ENCODE peak calls at places on chromosomes 6 and 20, in eight cellular contexts. N is breast epithelium, I is endothelial cell of umbilical vein, B is HepG2, S is adrenal gland, A is sigmoid colon, D is transverse colon, T is GM12892. O is an unnamed sample.

GRCh38 chr20:59147197-59147596 is 16.4 kb upstream of the ZNF831 start:
- DNase-seq in N (no peak), I (no peak), B (no peak), S (peak), A (no peak), D (no peak), T (no peak), O (no peak)

GRCh38 chr20:49976542-49976941 is 6.2 kb upstream of the SNAI1 start:
- DNase-seq in N (no peak), I (no peak), B (peak), S (no peak), A (no peak), D (no peak), T (no peak), O (no peak)

GRCh38 chr6:124854338-124854922 is 107.8 kb upstream of the RNF217 start:
- DNase-seq in N (no peak), I (peak), B (no peak), S (no peak), A (no peak), D (no peak), T (no peak), O (no peak)

GRCh38 chr20:14860410-14860814 is 523.0 kb upstream of the FLRT3 start:
- DNase-seq in N (no peak), I (no peak), B (peak), S (no peak), A (no peak), D (no peak), T (no peak), O (no peak)

GRCh38 chr20:59014680-59015389 is 4.4 kb upstream of the TUBB1 start:
- DNase-seq in N (no peak), I (no peak), B (no peak), S (no peak), A (peak), D (no peak), T (no peak), O (no peak)

GRCh38 chr20:11445161-11445560 is 472.5 kb upstream of the BTBD3 start:
- DNase-seq in N (no peak), I (no peak), B (no peak), S (peak), A (no peak), D (no peak), T (no peak), O (no peak)

GRCh38 chr6:37589198-37589597 is 89.5 kb upstream of the CCDC167 start:
- DNase-seq in N (no peak), I (no peak), B (no peak), S (no peak), A (no peak), D (no peak), T (no peak), O (no peak)

GRCh38 chr20:49037962-49038387 is 8.1 kb upstream of the CSE1L start:
- DNase-seq in N (no peak), I (no peak), B (no peak), S (no peak), A (no peak), D (no peak), T (no peak), O (no peak)

GRCh38 chr20:33910056-33910455 is 83.7 kb upstream of the RALY start:
- DNase-seq in N (no peak), I (peak), B (no peak), S (no peak), A (no peak), D (no peak), T (no peak), O (no peak)

GRCh38 chr6:37280162-37280895 is 22.4 kb upstream of the TMEM217 start:
- DNase-seq in N (no peak), I (no peak), B (no peak), S (no peak), A (no peak), D (no peak), T (no peak), O (no peak)

GRCh38 chr6:30515967-30516753 is 26.9 kb downstream of the HLA-E start:
- DNase-seq in N (peak), I (peak), B (peak), S (peak), A (peak), D (peak), T (no peak), O (peak)
- TF ChIP-seq POLR2A in N (peak), I (peak), B (peak), S (no peak), A (no peak), D (peak), T (no peak), O (no peak)

DNA sequence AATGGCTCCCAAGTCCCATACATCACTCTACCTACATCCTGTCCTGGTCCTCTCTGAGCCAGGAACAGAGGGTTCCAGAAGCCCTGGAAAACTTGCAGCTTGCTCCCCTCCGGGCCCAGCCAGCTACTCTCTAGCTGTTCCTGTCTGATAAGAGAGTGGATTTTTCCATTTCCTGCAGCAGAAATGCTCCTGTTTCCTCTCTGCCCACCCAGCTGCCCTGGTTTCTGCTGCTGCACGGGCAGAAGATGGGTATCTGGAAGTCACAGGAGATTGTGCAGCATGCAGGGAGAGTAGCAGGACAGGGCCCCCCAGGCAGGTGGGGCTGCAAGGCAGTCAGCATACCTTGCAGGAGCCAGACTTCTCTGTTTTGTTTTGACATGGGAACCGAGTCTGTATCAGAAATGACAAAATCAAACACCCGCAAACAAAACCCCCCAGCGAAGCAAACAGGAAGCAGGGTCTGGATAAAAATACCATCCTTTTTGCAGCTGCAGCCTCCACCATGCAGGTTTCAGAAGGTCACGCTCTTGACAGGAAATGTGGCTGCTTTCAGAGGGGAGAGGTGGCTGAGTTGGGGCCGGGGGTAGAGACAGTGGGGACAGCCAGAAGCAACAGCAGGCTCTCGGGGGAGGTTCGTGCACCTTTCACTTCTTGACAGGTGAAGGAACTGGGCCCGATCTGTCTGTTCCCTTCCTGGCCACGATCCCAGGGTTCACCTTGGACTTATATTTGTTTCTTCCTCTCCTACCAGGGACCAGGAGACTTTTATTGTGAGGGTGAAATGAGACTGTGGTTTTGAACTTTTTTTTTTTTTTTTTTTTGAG is 50.8 kb upstream of the FAM83D start:
- DNase-seq in N (no peak), I (peak), B (no peak), S (peak), A (no peak), D (peak), T (peak), O (no peak)
- TF ChIP-seq POLR2A in N (no peak), I (no peak), B (no peak), S (no peak), A (no peak), D (peak), T (peak), O (no peak)

GRCh38 chr6:20534295-20534897 is at the start of gene CDKAL1:
- DNase-seq in N (peak), I (peak), B (peak), S (peak), A (peak), D (peak), T (peak), O (peak)
- TF ChIP-seq POLR2A in N (peak), I (peak), B (peak), S (no peak), A (no peak), D (peak), T (peak), O (no peak)

GRCh38 chr20:31560900-31561598 is 44.0 kb upstream of the ID1 start:
- DNase-seq in N (peak), I (peak), B (no peak), S (peak), A (no peak), D (peak), T (no peak), O (no peak)
- TF ChIP-seq POLR2A in N (no peak), I (no peak), B (no peak), S (no peak), A (no peak), D (no peak), T (no peak), O (no peak)

GRCh38 chr6:16038938-16039337 is 89.9 kb upstream of the MYLIP start:
- DNase-seq in N (no peak), I (no peak), B (no peak), S (no peak), A (no peak), D (no peak), T (no peak), O (no peak)
- TF ChIP-seq POLR2A in N (no peak), I (no peak), B (no peak), S (no peak), A (no peak), D (no peak), T (no peak), O (no peak)

DNA sequence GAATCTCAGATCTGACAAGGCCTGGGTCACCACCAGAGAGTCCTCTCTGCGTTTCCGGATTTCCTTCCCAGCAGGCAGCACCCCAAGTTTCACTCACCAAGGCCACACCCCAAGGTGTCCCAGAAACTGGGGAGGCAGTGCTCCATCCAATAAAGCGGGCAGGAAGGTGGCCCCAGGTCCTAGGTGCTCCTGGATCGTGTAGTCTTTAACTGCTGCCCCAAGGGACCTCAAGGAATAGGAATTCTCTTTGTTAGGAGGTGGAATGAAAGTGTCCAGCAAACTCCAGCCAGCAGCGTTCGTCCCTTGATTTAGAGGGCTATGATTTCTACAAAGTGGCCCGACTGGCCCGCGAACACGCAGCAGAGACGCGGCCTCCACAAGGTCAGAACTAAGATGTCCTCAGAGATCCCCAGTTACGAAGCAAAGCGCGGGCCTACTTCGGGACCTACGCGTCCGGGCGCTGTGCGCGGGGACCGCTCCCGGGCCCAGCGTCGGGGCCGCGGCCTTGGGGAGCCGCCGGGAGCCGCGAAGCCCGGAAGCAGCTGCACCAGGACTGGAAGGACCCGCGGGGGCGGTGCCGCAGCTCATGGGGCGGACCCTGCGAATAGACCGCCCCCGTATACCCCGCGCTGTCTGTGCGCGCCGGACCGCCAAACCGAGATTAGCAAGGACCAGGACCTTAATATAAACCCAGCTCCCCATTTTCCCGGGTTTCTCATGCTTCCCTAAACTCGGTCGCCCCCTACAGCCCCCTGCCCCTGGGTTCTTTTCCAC is at the start of gene C6orf47:
- DNase-seq in N (peak), I (peak), B (peak), S (peak), A (peak), D (peak), T (peak), O (peak)
- TF ChIP-seq POLR2A in N (peak), I (peak), B (no peak), S (peak), A (peak), D (peak), T (peak), O (peak)

GRCh38 chr6:132733814-132734213 is 20.0 kb upstream of the VNN1 start:
- DNase-seq in N (no peak), I (no peak), B (no peak), S (no peak), A (no peak), D (no peak), T (no peak), O (no peak)

GRCh38 chr6:132731086-132731485 is 17.2 kb upstream of the VNN1 start:
- DNase-seq in N (no peak), I (no peak), B (no peak), S (no peak), A (no peak), D (no peak), T (no peak), O (no peak)

GRCh38 chr6:132733288-132733687 is 19.4 kb upstream of the VNN1 start:
- DNase-seq in N (no peak), I (no peak), B (no peak), S (no peak), A (no peak), D (no peak), T (no peak), O (no peak)

GRCh38 chr6:132728616-132729015 is 14.8 kb upstream of the VNN1 start:
- DNase-seq in N (no peak), I (no peak), B (peak), S (no peak), A (no peak), D (no peak), T (no peak), O (no peak)

DNA sequence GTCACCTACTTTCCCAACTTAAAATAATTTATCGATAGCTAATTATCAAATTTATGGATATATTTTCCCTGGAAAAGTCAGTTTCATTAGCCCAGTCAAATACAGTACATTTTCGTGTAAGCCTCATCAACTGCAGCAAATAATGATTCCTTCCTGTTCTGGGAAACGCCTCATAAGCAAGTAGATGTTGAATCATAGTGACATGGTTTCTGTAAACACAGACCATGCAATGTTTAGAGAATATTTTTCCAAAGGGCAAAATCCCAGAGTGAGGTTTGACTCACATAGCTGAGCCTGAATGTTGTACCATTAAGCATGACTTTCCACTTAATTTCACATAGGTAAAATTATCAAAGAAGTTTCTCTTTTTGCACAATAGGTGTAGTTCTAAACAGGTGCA is 16.7 kb upstream of the VNN1 start:
- DNase-seq in N (no peak), I (no peak), B (no peak), S (no peak), A (no peak), D (no peak), T (no peak), O (no peak)
- TF ChIP-seq POLR2A in N (no peak), I (no peak), B (no peak), S (no peak), A (no peak), D (no peak), T (no peak), O (no peak)

DNA sequence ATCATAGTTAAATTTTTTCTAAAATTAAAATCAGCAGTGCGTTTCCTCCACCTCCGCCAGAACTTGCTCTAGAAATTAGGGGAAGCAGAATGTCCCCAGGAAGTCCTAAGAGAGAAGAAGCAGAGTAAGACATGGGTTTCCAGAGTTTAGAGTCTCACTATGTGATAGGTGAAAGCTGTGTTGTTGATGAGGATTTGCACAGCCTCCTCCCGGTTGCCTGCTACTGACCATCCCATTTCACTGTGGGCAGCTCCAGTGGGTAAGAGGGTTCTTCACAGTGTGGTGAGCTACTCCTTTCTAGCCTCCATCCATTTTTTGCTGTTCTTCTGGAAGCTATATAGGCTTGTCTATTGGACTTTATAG is 13.3 kb downstream of the UST start:
- DNase-seq in N (no peak), I (no peak), B (no peak), S (no peak), A (no peak), D (no peak), T (no peak), O (no peak)
- TF ChIP-seq POLR2A in N (no peak), I (no peak), B (no peak), S (no peak), A (no peak), D (no peak), T (no peak), O (no peak)

GRCh38 chr6:28208180-28208659 is 16.9 kb upstream of the ZSCAN9 start:
- DNase-seq in N (no peak), I (no peak), B (no peak), S (no peak), A (no peak), D (no peak), T (no peak), O (no peak)
- TF ChIP-seq POLR2A in N (no peak), I (no peak), B (no peak), S (no peak), A (no peak), D (no peak), T (no peak), O (no peak)